ENCODE peak calls at places on chromosomes 3 and 15, in six cellular contexts. E, T, G, D, N and Y are unnamed samples.

GRCh38 chr15:98874773-98875172 is 132.8 kb downstream of the PGPEP1L start:
- DNase-seq in E (no peak), T (no peak), G (no peak), D (no peak), N (no peak), Y (no peak)

GRCh38 chr3:169781209-169781855 is 8.1 kb downstream of the MYNN start:
- DNase-seq in E (no peak), T (no peak), G (no peak), D (no peak), N (no peak), Y (no peak)

GRCh38 chr3:15272431-15273196 is 59.8 kb downstream of the SH3BP5 start:
- DNase-seq in E (no peak), T (peak), G (no peak), D (no peak), N (no peak), Y (no peak)

GRCh38 chr3:46351646-46352045 is 2.3 kb upstream of the CCR2 start:
- DNase-seq in E (no peak), T (no peak), G (no peak), D (no peak), N (no peak), Y (no peak)

GRCh38 chr3:14508966-14509795 is 31.0 kb downstream of the GRIP2 start:
- DNase-seq in E (no peak), T (no peak), G (peak), D (peak), N (peak), Y (peak)

GRCh38 chr15:81285461-81285860 is 38.5 kb downstream of the STARD5 start:
- DNase-seq in E (no peak), T (no peak), G (no peak), D (no peak), N (no peak), Y (no peak)

GRCh38 chr15:75361989-75362641 is 6.3 kb downstream of the MAN2C1 start:
- DNase-seq in E (no peak), T (no peak), G (no peak), D (no peak), N (no peak), Y (no peak)

GRCh38 chr3:59522550-59522949 is 472.7 kb upstream of the CFAP20DC start:
- DNase-seq in E (no peak), T (no peak), G (no peak), D (no peak), N (no peak), Y (no peak)

GRCh38 chr15:95567686-95568085 is 762.8 kb upstream of the NR2F2 start:
- DNase-seq in E (no peak), T (no peak), G (no peak), D (no peak), N (no peak), Y (no peak)

GRCh38 chr3:5212625-5213573 is 25.4 kb downstream of the EDEM1 start:
- DNase-seq in E (no peak), T (no peak), G (no peak), D (no peak), N (no peak), Y (no peak)

GRCh38 chr15:96146711-96147110 is 183.8 kb upstream of the NR2F2 start:
- DNase-seq in E (no peak), T (no peak), G (no peak), D (no peak), N (no peak), Y (no peak)

GRCh38 chr3:126432901-126433480 is 38.3 kb downstream of the CFAP100 start:
- DNase-seq in E (no peak), T (peak), G (no peak), D (no peak), N (peak), Y (no peak)

GRCh38 chr3:2514031-2514430 is 415.4 kb downstream of the CNTN4 start:
- DNase-seq in E (no peak), T (no peak), G (peak), D (no peak), N (no peak), Y (no peak)
- H3K27ac ChIP-seq in E (no peak), T (no peak), G (peak), D (no peak), N (no peak), Y (no peak)

DNA sequence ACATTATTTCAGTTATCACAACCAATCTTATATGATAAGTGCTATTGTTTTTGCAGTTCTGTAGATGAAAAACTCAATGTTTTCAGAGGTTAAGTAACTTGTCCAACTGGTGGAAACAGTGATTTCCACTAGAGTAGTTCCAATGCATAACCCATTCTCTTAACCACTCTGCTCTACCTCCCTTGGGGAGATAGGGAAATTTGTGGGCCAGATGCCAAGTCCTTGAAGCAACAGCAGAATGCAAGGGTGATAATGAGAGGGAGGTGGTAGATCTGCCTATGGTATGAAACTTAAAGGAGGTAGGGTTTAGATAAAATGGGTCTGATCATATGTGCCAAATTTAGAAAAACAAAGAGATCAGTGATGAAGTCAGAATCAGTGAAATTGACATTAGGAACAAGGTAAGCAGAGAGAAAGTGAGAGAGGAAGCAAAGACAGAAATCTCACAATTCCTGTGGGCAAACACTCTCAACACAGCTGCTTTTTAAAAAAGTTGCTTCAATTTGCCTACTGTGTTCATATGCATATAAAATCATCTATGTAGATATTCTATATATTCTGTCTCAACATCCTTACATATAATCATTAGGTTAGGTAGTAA is 50.5 kb upstream of the UBP1 start:
- DNase-seq in E (no peak), T (no peak), G (no peak), D (no peak), N (peak), Y (peak)
- H3K27ac ChIP-seq in E (no peak), T (no peak), G (no peak), D (no peak), N (no peak), Y (no peak)

DNA sequence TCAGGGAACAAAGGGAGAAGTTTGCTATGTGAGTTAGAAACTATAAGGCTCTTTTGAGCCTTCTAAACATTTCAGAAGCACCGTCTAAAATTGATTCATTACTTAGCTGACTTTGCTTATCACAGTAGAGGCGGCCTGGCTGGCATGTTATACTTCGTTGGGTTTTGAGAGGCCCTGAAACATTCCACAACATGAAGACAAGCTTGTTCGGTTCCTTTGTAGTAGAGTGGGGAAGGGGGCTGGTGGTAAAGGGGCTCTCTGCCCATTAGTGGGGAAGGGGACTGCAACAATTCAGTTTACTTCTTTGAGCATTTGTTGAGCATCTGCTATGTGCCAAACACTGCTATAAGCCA is 23.7 kb downstream of the ZBTB38 start:
- DNase-seq in E (no peak), T (no peak), G (no peak), D (no peak), N (no peak), Y (no peak)
- H3K27ac ChIP-seq in E (no peak), T (no peak), G (no peak), D (no peak), N (peak), Y (no peak)

GRCh38 chr15:92617197-92618037 is 38.2 kb downstream of the FAM174B start:
- DNase-seq in E (no peak), T (peak), G (no peak), D (no peak), N (peak), Y (no peak)
- H3K27ac ChIP-seq in E (no peak), T (peak), G (peak), D (no peak), N (peak), Y (no peak)